ENCODE peak calls at places on chromosomes 3 and 15, in four cellular contexts. Y is fibroblast of lung; K is CD8-positive, alpha-beta memory T cell; X is mesendoderm. S is an unnamed sample.

GRCh38 chr3:53113293-53114010 is 16.8 kb downstream of the RFT1 start:
- DNase-seq in Y (peak; percentile 26), K (peak; percentile 8), X (no peak), S (no peak)

GRCh38 chr3:160928183-160928718 is 172.2 kb downstream of the PPM1L start:
- DNase-seq in X (peak; percentile 38), Y (no peak), K (no peak), S (no peak)

GRCh38 chr3:42032693-42033349 is 58.3 kb upstream of the TRAK1 start:
- DNase-seq in X (peak; percentile 61), Y (peak; percentile 97), K (no peak), S (peak; percentile 35)

GRCh38 chr15:67193223-67194009 is 61.0 kb downstream of the AAGAB start:
- DNase-seq in K (no peak), Y (peak; percentile 56), X (no peak), S (no peak)

GRCh38 chr3:142028174-142028833 is 121.0 kb downstream of the TFDP2 start:
- DNase-seq in Y (peak; percentile 87), X (peak; percentile 93), K (peak; percentile 23), S (no peak)

GRCh38 chr15:36294359-36294758 is 285.1 kb upstream of the CDIN1 start:
- DNase-seq in X (peak; percentile 26), K (no peak), Y (no peak), S (no peak)

GRCh38 chr3:165895919-165896318 is 58.7 kb upstream of the BCHE start:
- DNase-seq in K (no peak), Y (peak; percentile 14), X (peak; percentile 74), S (no peak)

GRCh38 chr3:46852839-46853355 is 10.3 kb downstream of the MYL3 start:
- DNase-seq in K (no peak), Y (no peak), X (no peak), S (no peak)

GRCh38 chr3:184183679-184184078 is 2.3 kb upstream of the ABCF3 start:
- DNase-seq in K (no peak), X (no peak), Y (no peak), S (no peak)

GRCh38 chr15:91225728-91226127 is 125.7 kb downstream of the SV2B start:
- DNase-seq in Y (no peak), X (no peak), K (no peak), S (no peak)

GRCh38 chr3:80521081-80521480 is 753.3 kb upstream of the ROBO1 start:
- DNase-seq in K (no peak), Y (no peak), X (no peak), S (no peak)

GRCh38 chr15:85750319-85750806 is 44.4 kb downstream of the KLHL25 start:
- DNase-seq in X (peak; percentile 32), Y (peak; percentile 43), K (no peak), S (peak; percentile 66)

GRCh38 chr15:51401872-51402517 is 60.5 kb downstream of the GLDN start:
- DNase-seq in X (peak; percentile 80), Y (peak; percentile 50), K (no peak), S (peak; percentile 46)

DNA sequence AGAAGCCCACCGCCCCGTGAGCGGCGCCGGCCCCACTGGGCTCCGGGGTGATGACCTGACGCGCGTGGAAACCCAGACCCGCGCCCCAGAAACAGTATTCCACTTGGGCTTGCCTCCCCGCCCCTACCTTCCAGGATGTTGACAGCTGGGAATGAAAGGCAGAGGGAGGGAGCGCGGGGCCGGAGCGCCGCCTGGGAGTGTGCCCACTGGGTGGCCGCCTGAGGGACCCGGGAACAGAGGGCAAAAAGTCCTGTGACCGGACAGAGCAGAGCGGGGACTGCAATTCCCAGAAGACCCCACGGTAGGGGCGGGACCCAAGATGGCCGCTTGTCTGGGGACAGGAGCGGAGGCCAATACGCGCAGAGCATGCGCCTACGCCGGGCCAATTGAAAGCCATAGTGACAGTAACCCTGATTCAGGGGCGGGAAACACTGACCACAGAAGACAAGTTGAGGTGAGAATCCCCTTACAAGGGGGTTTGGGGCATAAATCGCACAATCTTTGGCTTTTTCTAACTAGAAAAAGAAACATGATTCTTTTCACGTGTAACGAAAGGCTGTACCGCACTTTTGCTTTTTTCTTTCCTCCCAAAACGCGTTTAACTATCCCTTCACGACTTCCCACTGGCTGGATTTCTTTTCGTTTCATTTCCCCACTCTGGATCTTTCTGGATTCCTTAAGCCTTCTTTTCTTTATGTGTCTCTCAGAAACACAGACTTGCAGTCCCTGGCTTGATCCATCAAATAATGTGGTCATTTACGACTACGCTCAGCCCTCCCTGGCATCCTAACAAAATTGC is at the start of gene FHIT:
- DNase-seq in Y (peak; percentile 93), K (peak; percentile 83), X (peak; percentile 98), S (peak; percentile 94)
- H3K27ac ChIP-seq in Y (peak within 1 kb of the TSS; percentile 64), K (peak within 1 kb of the TSS; percentile 47), X (no peak within 1 kb of the TSS), S (peak within 1 kb of the TSS; percentile 87)

GRCh38 chr3:155704771-155705559 is 39.9 kb downstream of the PLCH1 start:
- DNase-seq in Y (no peak), X (no peak), K (no peak), S (no peak)
- H3K27ac ChIP-seq in Y (no peak overlapping the region), X (no peak overlapping the region), K (no peak overlapping the region), S (peak overlapping the region; percentile 8)

DNA sequence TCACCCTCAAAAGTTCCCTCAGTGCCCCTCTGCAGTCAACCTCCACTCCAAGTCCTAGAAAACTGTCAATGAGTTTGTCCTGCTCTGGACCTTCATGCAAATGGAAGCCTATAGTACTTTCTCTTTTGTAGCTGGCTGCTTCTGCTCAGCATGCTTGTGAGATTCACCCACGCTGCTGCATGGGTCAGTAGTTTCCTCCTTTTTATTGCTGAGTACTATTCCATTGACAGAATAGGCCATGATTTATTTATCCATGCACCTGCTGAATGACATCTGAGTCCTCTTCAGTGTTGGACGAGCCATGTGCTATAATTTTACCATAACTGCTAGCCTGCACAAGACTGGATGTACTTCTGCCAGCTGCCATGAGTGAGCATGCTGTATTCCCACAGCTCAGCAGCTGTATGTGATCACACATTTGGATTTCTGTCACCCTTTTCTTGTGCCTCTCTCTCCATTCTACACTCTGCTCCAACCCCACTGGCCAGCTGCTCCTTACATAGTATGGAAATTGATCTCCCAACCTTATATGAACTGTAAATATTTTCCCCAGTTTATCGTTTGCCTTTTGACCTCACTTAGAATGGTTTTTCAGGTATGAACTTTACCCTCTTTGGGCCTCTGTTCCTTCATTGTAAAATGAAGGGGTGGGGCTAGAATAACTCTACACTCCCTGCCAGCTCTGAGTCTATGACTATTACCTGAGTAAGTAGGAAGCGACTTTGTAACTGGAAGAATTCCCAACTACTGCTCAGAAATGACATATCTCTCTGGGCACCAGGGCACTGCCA is 26.2 kb downstream of the CDCP1 start:
- DNase-seq in K (no peak), Y (peak; percentile 83), X (no peak), S (no peak)
- H3K27ac ChIP-seq in K (no peak overlapping the region), Y (peak overlapping the region; percentile 3), X (no peak overlapping the region), S (no peak overlapping the region)

GRCh38 chr3:13005301-13005700 is 67.9 kb downstream of the IQSEC1 start:
- DNase-seq in Y (no peak), K (no peak), X (no peak), S (no peak)
- H3K27ac ChIP-seq in Y (no peak overlapping the region), K (no peak overlapping the region), X (no peak overlapping the region), S (no peak overlapping the region)